ENCODE peak calls at places on chromosomes 13 and 19, in eight cellular contexts. T is right lobe of liver, O is fibroblast of lung, C is Peyer's patch, K is NT2/D1, E is left lung, R is mucosa of descending colon, M is heart right ventricle. N is an unnamed sample.

GRCh38 chr19:48926909-48927308 is 6.6 kb upstream of the DHDH start:
- DNase-seq in C (peak; percentile 19), K (no peak), E (no peak), M (no peak), O (peak; percentile 98), R (peak; percentile 34), T (no peak), N (peak; percentile 32)

GRCh38 chr13:82298110-82298509 is 1584.2 kb downstream of the SLITRK1 start:
- DNase-seq in C (no peak), E (no peak), R (no peak), T (no peak), O (no peak), M (no peak), K (no peak), N (no peak)

GRCh38 chr19:12331211-12331941 is 2.1 kb downstream of the ZNF563 start:
- DNase-seq in E (no peak), K (no peak), O (no peak), C (peak; percentile 74), M (no peak), T (peak; percentile 90), R (no peak), N (peak; percentile 29)

GRCh38 chr13:76677047-76677446 is 209.2 kb downstream of the KCTD12 start:
- DNase-seq in C (no peak), T (no peak), O (peak; percentile 85), K (no peak), E (no peak), M (peak; percentile 20), R (peak; percentile 25), N (no peak)

GRCh38 chr13:110477711-110478245 is 83.7 kb downstream of the RAB20 start:
- DNase-seq in M (no peak), E (no peak), T (no peak), R (no peak), K (no peak), O (no peak), C (no peak), N (no peak)

GRCh38 chr13:45873491-45874360 is 22.2 kb upstream of the SIAH3 start:
- DNase-seq in C (no peak), T (no peak), K (peak; percentile 43), E (no peak), R (no peak), M (no peak), O (no peak), N (no peak)

GRCh38 chr19:45507864-45508680 is 793 bp downstream of the VASP start:
- DNase-seq in T (peak; percentile 72), O (no peak), E (peak; percentile 86), K (no peak), C (peak; percentile 73), R (peak; percentile 78), M (peak; percentile 52), N (peak; percentile 39)

GRCh38 chr13:39037410-39037879 is 444 bp downstream of the PROSER1 start:
- DNase-seq in M (no peak), T (no peak), E (no peak), O (no peak), K (no peak), C (no peak), R (no peak), N (no peak)

GRCh38 chr13:100674363-100674847 is at the start of gene TMTC4:
- DNase-seq in O (no peak), E (no peak), M (no peak), R (no peak), K (no peak), C (peak; percentile 19), T (no peak), N (no peak)

GRCh38 chr13:78317030-78317429 is 286.3 kb downstream of the POU4F1 start:
- DNase-seq in C (no peak), R (no peak), T (no peak), M (no peak), O (peak; percentile 33), E (no peak), K (no peak), N (no peak)

GRCh38 chr13:105820415-105820814 is 715.0 kb downstream of the EFNB2 start:
- DNase-seq in T (no peak), C (no peak), M (no peak), O (no peak), K (no peak), R (no peak), E (no peak), N (no peak)

GRCh38 chr19:58033741-58034475 is at the start of gene ZSCAN1:
- DNase-seq in M (peak; percentile 95), T (peak; percentile 79), K (peak; percentile 81), C (peak; percentile 29), O (peak; percentile 86), R (peak; percentile 68), E (peak; percentile 85), N (no peak)

GRCh38 chr19:55384576-55385235 is 614 bp upstream of the TMEM238 start:
- DNase-seq in O (no peak), R (peak; percentile 47), E (no peak), T (peak; percentile 65), M (peak; percentile 32), C (peak; percentile 41), K (no peak), N (no peak)

GRCh38 chr13:48783181-48783630 is 129.5 kb downstream of the CYSLTR2 start:
- DNase-seq in R (peak; percentile 76), C (peak; percentile 20), E (peak; percentile 82), O (peak; percentile 100), T (peak; percentile 84), K (no peak), M (peak; percentile 65), N (no peak)

GRCh38 chr13:39167018-39167417 is 128.8 kb downstream of the NHLRC3 start:
- DNase-seq in K (no peak), M (no peak), R (no peak), T (no peak), E (no peak), O (no peak), C (no peak), N (no peak)

GRCh38 chr19:40321566-40322270 is 26.5 kb downstream of the C19orf47 start:
- DNase-seq in M (no peak), R (no peak), O (no peak), E (peak; percentile 69), K (no peak), T (no peak), C (no peak), N (no peak)
- H3K36me3 ChIP-seq in M (peaks cover 84% of the 10 kb centered on the region), R (no peaks in the 10 kb centered on the region), O (peaks cover 22% of the 10 kb centered on the region), E (no peaks in the 10 kb centered on the region), K (peaks cover 62% of the 10 kb centered on the region), T (peaks cover 56% of the 10 kb centered on the region), C (peaks cover 65% of the 10 kb centered on the region), N (peaks cover 51% of the 10 kb centered on the region)

GRCh38 chr19:5663904-5664303 is 16.4 kb downstream of the MICOS13 start:
- DNase-seq in M (no peak), T (peak; percentile 52), E (no peak), O (no peak), K (no peak), C (no peak), R (no peak), N (no peak)

GRCh38 chr19:5667751-5668271 is 12.5 kb downstream of the MICOS13 start:
- DNase-seq in R (no peak), C (no peak), K (peak; percentile 93), E (peak; percentile 80), M (no peak), T (peak; percentile 47), O (no peak), N (no peak)

GRCh38 chr19:5666921-5667610 is 13.2 kb downstream of the MICOS13 start:
- DNase-seq in R (no peak), M (no peak), O (no peak), C (no peak), E (peak; percentile 72), T (peak; percentile 47), K (no peak), N (no peak)

GRCh38 chr19:5664515-5664914 is 15.8 kb downstream of the MICOS13 start:
- DNase-seq in T (peak; percentile 64), R (no peak), O (no peak), E (no peak), C (no peak), K (no peak), M (no peak), N (no peak)

DNA sequence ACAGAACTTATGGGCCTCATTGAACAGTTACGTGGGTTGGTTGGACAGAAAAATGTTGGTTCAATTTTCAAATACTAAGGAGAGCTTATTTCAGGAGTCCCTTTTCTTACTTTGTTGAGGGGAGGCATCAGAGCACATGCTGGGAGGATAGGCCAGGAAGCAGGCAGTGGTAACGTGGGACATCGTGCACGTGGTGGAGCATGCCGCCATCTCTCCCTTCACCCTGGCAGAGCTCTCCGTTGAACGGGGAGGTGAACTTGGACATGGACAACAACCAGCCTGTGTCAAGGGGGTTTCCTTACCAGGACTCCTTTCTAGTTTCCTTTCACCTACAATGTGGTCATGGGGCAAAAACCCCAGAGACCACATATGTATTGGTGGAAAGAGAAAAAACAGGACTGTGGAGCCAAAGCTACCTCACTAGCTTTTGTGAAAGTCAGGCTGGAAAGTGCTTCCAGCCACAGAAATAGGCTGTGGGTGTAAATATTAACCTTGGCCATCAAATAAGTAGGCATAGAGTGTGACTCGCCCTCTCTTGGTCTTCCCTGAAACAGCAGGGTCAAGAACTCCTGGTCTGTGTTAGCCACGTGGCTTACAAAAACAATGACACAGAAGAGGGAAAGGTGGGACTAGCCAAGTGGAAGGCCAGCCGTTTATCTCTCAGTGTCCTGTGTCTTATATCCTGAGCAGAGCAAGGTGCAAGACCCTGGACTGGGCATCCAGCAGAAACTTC is 14.4 kb downstream of the MICOS13 start:
- DNase-seq in O (peak; percentile 60), E (no peak), K (no peak), C (no peak), T (peak; percentile 50), R (no peak), M (no peak), N (no peak)
- H3K36me3 ChIP-seq in O (peaks cover 37% of the 10 kb centered on the region), E (no peaks in the 10 kb centered on the region), K (peaks cover 94% of the 10 kb centered on the region), C (peaks cover 94% of the 10 kb centered on the region), T (peaks cover 87% of the 10 kb centered on the region), R (peaks cover 45% of the 10 kb centered on the region), M (peaks cover 96% of the 10 kb centered on the region), N (peaks cover 85% of the 10 kb centered on the region)

DNA sequence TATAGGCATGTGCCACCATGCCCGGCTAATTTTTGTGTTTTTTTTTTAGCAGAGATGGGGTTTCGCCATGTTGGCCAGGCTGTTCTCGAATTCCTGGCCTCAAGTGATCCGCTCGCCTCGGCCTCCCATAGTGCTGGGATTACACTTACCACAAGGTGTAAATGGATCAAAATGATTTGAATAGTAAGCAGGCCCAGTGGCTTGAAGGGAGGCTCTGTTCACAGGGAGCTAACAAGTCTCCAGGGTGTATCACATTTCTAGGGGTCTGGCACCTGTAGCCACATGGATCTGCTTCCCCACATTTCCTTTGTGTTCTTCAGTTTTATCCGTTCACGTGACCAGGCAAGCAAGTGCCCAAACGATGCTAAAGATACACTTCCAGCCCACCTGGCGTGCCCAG is 13.5 kb upstream of the CNFN start:
- DNase-seq in K (no peak), R (no peak), M (no peak), C (no peak), T (no peak), O (no peak), E (no peak), N (no peak)
- H3K36me3 ChIP-seq in K (peaks cover 9% of the 10 kb centered on the region), R (no peaks in the 10 kb centered on the region), M (peaks cover 48% of the 10 kb centered on the region), C (peaks cover 28% of the 10 kb centered on the region), T (no peaks in the 10 kb centered on the region), O (no peaks in the 10 kb centered on the region), E (no peaks in the 10 kb centered on the region), N (peaks cover 9% of the 10 kb centered on the region)

GRCh38 chr19:10987621-10988297 is 26.9 kb downstream of the SMARCA4 start:
- DNase-seq in R (no peak), M (no peak), K (no peak), T (no peak), E (no peak), C (no peak), O (no peak), N (no peak)
- H3K36me3 ChIP-seq in R (peaks cover 8% of the 10 kb centered on the region), M (peaks cover 93% of the 10 kb centered on the region), K (peaks cover 95% of the 10 kb centered on the region), T (peaks cover 44% of the 10 kb centered on the region), E (no peaks in the 10 kb centered on the region), C (peaks cover 88% of the 10 kb centered on the region), O (peaks cover 18% of the 10 kb centered on the region), N (peaks cover 63% of the 10 kb centered on the region)

N was measured in CD4-positive, CD25-positive, alpha-beta regulatory T cell.